ENCODE peak calls at places on chromosome 22, in seven cellular contexts. Z is IMR-90, G is mesendoderm, C is H9, A is mesenchymal stem cell, Q is H1, B is trophoblast cell. S is an unnamed sample.

GRCh38 chr22:44455963-44456358 is 42.1 kb downstream of the RTL6 start:
- DNase-seq in Q (no peak), C (no peak), Z (no peak), B (no peak), G (no peak), A (no peak), S (no peak)

GRCh38 chr22:24894220-24894975 is 52.1 kb downstream of the LHFPL7 start:
- DNase-seq in C (no peak), B (peak), G (peak), Z (peak), A (peak), Q (no peak), S (no peak)

GRCh38 chr22:44916281-44917231 is 93.2 kb downstream of the PHF21B start:
- DNase-seq in B (no peak), A (no peak), Z (no peak), G (no peak), Q (no peak), C (no peak), S (no peak)

GRCh38 chr22:37324340-37325023 is 42.2 kb downstream of the CYTH4 start:
- DNase-seq in C (no peak), G (no peak), Z (no peak), A (no peak), Q (no peak), B (no peak), S (no peak)

GRCh38 chr22:37309221-37310074 is 27.1 kb downstream of the CYTH4 start:
- DNase-seq in Z (no peak), Q (no peak), G (no peak), B (no peak), C (no peak), A (peak), S (no peak)

GRCh38 chr22:30753701-30754100 is 59.0 kb downstream of the OSBP2 start:
- DNase-seq in Z (no peak), Q (no peak), G (no peak), B (no peak), A (no peak), C (no peak), S (no peak)

GRCh38 chr22:44003776-44004460 is 20.2 kb upstream of the PARVB start:
- DNase-seq in A (no peak), G (peak), B (no peak), C (peak), Q (peak), Z (no peak), S (no peak)

GRCh38 chr22:19789406-19789805 is 28.8 kb downstream of the TBX1 start:
- DNase-seq in Q (no peak), A (no peak), G (no peak), C (no peak), Z (no peak), B (no peak), S (no peak)

GRCh38 chr22:25748140-25748539 is 6.2 kb downstream of the MYO18B start:
- DNase-seq in A (no peak), B (no peak), C (no peak), G (no peak), Z (no peak), Q (no peak), S (no peak)

GRCh38 chr22:46577361-46578249 is 40.2 kb upstream of the CELSR1 start:
- DNase-seq in C (peak), Z (no peak), Q (no peak), A (no peak), B (no peak), G (no peak), S (no peak)
- H3K27ac ChIP-seq in C (no peak), Z (no peak), Q (no peak), A (no peak), B (no peak), G (no peak), S (no peak)

GRCh38 chr22:21702700-21703683 is 32.6 kb downstream of the YPEL1 start:
- DNase-seq in B (no peak), G (no peak), Q (no peak), Z (no peak), A (no peak), C (no peak), S (no peak)

GRCh38 chr22:21701384-21701971 is 34.1 kb downstream of the YPEL1 start:
- DNase-seq in Q (no peak), Z (no peak), B (peak), C (no peak), A (no peak), G (peak), S (no peak)

GRCh38 chr22:21703684-21704316 is 31.8 kb downstream of the YPEL1 start:
- DNase-seq in B (no peak), A (no peak), G (no peak), C (no peak), Q (no peak), Z (no peak), S (no peak)

GRCh38 chr22:21700822-21701221 is 34.8 kb downstream of the YPEL1 start:
- DNase-seq in B (peak), Q (no peak), G (no peak), C (no peak), A (no peak), Z (no peak), S (no peak)

DNA sequence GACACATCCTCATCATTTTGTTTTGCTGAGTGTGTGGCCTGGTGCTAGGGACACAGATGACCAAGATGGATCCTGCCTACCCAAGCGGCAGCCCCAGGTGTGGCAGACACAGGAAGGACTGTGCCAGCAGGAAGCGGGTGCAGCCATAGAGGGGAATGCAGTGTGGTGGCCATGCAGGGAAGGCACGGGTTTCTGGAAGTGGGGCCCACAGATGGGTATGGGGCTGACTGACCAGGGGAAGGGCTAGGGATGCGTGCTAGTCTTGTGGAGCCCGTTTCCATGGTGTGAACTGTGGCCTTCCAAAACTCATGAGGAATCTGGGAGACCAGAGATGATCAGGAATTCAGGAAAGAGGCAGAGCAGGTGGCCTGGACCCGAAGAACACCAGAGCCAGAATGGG is 33.5 kb downstream of the YPEL1 start:
- DNase-seq in A (no peak), G (no peak), Q (no peak), Z (no peak), C (no peak), B (no peak), S (no peak)
- H4K8ac ChIP-seq in A (peak), G (no peak), Q (no peak), Z (no peak), C (no peak), B (no peak), S (no peak)

GRCh38 chr22:28111501-28111900 is 192.4 kb upstream of the PITPNB start:
- DNase-seq in Q (no peak), B (no peak), Z (no peak), G (no peak), A (no peak), C (no peak), S (no peak)
- H3K27ac ChIP-seq in Q (no peak), B (no peak), Z (no peak), G (peak), A (peak), C (no peak), S (no peak)

GRCh38 chr22:23061471-23062280 is 8.6 kb upstream of the GNAZ start:
- DNase-seq in Q (no peak), G (no peak), Z (no peak), C (no peak), A (no peak), B (no peak), S (no peak)

GRCh38 chr22:23060612-23061400 is 9.5 kb upstream of the GNAZ start:
- DNase-seq in A (no peak), Z (no peak), G (no peak), C (no peak), B (no peak), Q (no peak), S (no peak)

GRCh38 chr22:23058063-23058462 is 12.3 kb upstream of the GNAZ start:
- DNase-seq in A (no peak), C (peak), Q (peak), B (no peak), G (no peak), Z (no peak), S (no peak)

GRCh38 chr22:23057331-23057730 is 13.0 kb upstream of the GNAZ start:
- DNase-seq in G (no peak), Q (no peak), C (no peak), Z (no peak), B (no peak), A (no peak), S (no peak)

DNA sequence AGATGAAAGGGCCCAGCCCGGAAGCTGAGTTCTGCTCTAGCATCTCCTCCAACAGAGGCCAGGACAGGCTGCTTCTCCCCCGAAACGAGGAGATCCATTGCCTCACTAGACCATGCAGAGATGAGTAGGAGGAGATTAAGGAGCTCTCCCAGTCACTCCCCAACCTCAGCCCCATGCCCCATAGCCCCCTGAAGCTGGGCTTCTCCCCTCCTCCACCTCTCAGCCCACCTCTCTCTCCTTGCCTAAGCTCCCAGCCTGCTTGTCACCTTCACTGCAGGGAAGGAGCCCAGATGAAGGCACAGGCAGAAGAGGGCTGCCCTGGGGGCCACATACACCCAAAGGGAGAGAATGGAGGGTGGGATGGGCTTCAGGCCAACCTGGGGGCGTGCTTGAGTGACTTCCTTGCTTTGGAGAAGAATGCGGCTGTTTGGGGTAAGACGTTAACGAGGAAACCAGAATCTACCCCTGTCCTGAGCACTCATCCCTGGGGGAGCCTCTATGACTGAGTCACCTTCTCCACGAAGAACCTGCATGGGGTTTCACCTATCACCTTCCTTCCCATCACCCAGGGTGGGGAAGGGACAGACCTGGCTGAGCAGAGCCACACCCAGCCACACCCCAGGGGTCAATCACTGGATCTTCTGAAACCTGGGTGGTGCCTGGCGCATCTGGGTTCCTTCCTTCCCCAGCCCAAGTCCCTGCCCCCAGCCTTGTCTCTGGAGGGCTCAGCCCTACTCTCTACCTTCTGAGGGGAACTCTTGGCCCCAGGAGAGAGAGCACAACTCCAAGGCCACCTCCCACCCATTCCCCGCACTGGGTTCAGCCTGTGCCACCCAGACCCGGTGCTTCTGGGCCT is 11.6 kb upstream of the GNAZ start:
- DNase-seq in A (no peak), G (no peak), B (no peak), Z (no peak), C (peak), Q (no peak), S (no peak)
- H4K8ac ChIP-seq in A (no peak), G (no peak), B (no peak), Z (no peak), C (no peak), Q (no peak), S (no peak)

DNA sequence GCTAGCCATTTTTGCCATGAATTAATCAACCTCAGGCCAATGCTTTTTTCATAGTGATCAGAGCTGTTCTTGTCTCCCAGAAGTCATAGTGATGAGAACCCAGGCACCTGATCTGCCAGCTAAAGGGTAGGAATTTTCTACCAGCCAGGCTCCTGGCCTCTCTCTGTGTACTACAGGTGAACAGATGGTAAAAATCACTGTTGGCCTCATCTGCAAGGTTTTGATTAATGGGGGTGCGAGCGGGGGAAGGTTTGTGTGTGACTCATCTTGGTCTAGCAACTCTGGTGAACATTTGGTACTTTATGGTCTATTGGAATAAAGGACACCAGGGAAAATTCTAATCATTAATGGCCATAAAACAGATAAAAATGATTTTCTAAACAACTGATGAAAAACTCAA is 14.4 kb upstream of the APOL4 start:
- DNase-seq in C (no peak), Q (no peak), A (no peak), Z (no peak), G (no peak), B (no peak), S (no peak)
- H3K27ac ChIP-seq in C (no peak), Q (no peak), A (no peak), Z (no peak), G (no peak), B (no peak), S (no peak)

S was measured in neuronal stem cell.